ENCODE peak calls at places on chromosomes 12 and 14, in four cellular contexts. O is GM12878, Y is GM12891, J is K562. L is an unnamed sample.

GRCh38 chr12:30301291-30301690 is 394.4 kb downstream of the IPO8 start:
- DNase-seq in J (no peak), Y (no peak), O (no peak), L (no peak)

GRCh38 chr12:84497819-84498218 is 414.8 kb downstream of the SLC6A15 start:
- DNase-seq in O (no peak), Y (no peak), J (no peak), L (no peak)

GRCh38 chr12:18703326-18703725 is 34.5 kb downstream of the PLCZ1 start:
- DNase-seq in J (no peak), O (no peak), Y (no peak), L (no peak)

GRCh38 chr14:26773906-26774593 is 176.2 kb upstream of the NOVA1 start:
- DNase-seq in O (no peak), J (no peak), Y (no peak), L (no peak)

GRCh38 chr12:120363274-120363855 is 5.6 kb downstream of the MSI1 start:
- DNase-seq in Y (no peak), O (no peak), J (no peak), L (no peak)

GRCh38 chr14:105197274-105197673 is 16.2 kb upstream of the NUDT14 start:
- DNase-seq in J (no peak), Y (no peak), O (no peak), L (no peak)

GRCh38 chr14:80211143-80212024 is at the start of gene DIO2:
- DNase-seq in Y (no peak), O (no peak), J (no peak), L (no peak)

GRCh38 chr12:131736807-131737484 is 26.1 kb downstream of the SFSWAP start:
- DNase-seq in O (no peak), Y (no peak), J (no peak), L (no peak)

GRCh38 chr12:11862794-11863193 is 207.9 kb upstream of the BCL2L14 start:
- DNase-seq in J (no peak), O (no peak), Y (no peak), L (no peak)

GRCh38 chr14:106395460-106396050 is 869.2 kb downstream of the TMEM121 start:
- DNase-seq in J (no peak), Y (no peak), O (no peak), L (no peak)

GRCh38 chr12:60494249-60494648 is 898.4 kb downstream of the SLC16A7 start:
- DNase-seq in J (peak; percentile 4), O (no peak), Y (no peak), L (no peak)

GRCh38 chr14:30532264-30532663 is 26.7 kb upstream of the G2E3 start:
- DNase-seq in Y (no peak), O (no peak), J (no peak), L (no peak)

GRCh38 chr14:104750658-104751057 is 2.3 kb upstream of the SIVA1 start:
- DNase-seq in J (no peak), O (no peak), Y (no peak), L (no peak)

GRCh38 chr12:56565510-56566101 is 44.0 kb downstream of the RBMS2 start:
- DNase-seq in Y (peak; percentile 24), O (no peak), J (peak; percentile 67), L (peak; percentile 51)

GRCh38 chr12:70806827-70807226 is 113.7 kb downstream of the PTPRR start:
- DNase-seq in J (no peak), O (no peak), Y (no peak), L (no peak)

GRCh38 chr12:49901026-49901425 is 2.7 kb downstream of the FAIM2 start:
- DNase-seq in O (no peak), Y (no peak), J (no peak), L (no peak)

GRCh38 chr12:49325606-49326005 is 2.6 kb downstream of the TROAP start:
- DNase-seq in J (no peak), O (no peak), Y (no peak), L (no peak)

GRCh38 chr14:21070610-21071224 is 613 bp downstream of the ARHGEF40 start:
- DNase-seq in J (no peak), O (no peak), Y (no peak), L (peak; percentile 49)

GRCh38 chr12:6383572-6384498 is at the start of gene LTBR:
- DNase-seq in Y (peak; percentile 55), J (peak; percentile 84), O (no peak), L (peak; percentile 93)

GRCh38 chr14:33774866-33775519 is 175.9 kb downstream of the EGLN3 start:
- DNase-seq in Y (no peak), J (no peak), O (no peak), L (no peak)

GRCh38 chr12:18242380-18243089 is 18.8 kb upstream of the PIK3C2G start:
- DNase-seq in Y (no peak), O (no peak), J (no peak), L (no peak)

GRCh38 chr12:93325855-93326254 is 51.9 kb upstream of the NUDT4 start:
- DNase-seq in J (no peak), Y (no peak), O (no peak), L (no peak)

GRCh38 chr14:99726538-99727095 is 42.5 kb downstream of the CYP46A1 start:
- DNase-seq in Y (no peak), J (no peak), O (no peak), L (no peak)

GRCh38 chr12:51392556-51393237 is 1.5 kb upstream of the GALNT6 start:
- DNase-seq in O (no peak), Y (no peak), J (no peak), L (no peak)

GRCh38 chr14:56555921-56556570 is 23.6 kb upstream of the TMEM260 start:
- DNase-seq in J (peak; percentile 41), Y (no peak), O (no peak), L (no peak)

GRCh38 chr14:23057757-23058653 is 685 bp upstream of the CDH24 start:
- DNase-seq in Y (peak; percentile 94), O (peak; percentile 40), J (peak; percentile 87), L (peak; percentile 89)

GRCh38 chr14:44453433-44454171 is 53.5 kb downstream of the FSCB start:
- DNase-seq in J (no peak), O (no peak), Y (no peak), L (no peak)

GRCh38 chr12:27506645-27507189 is 17.3 kb upstream of the PPFIBP1 start:
- DNase-seq in J (no peak), Y (no peak), O (no peak), L (no peak)

GRCh38 chr14:90274808-90275454 is 18.6 kb downstream of the PSMC1 start:
- DNase-seq in Y (no peak), O (no peak), J (no peak), L (no peak)

GRCh38 chr12:99435095-99435791 is 212.3 kb upstream of the GARIN6 start:
- DNase-seq in J (no peak), O (no peak), Y (no peak), L (no peak)

GRCh38 chr12:116639765-116640164 is 80.6 kb downstream of the MAP1LC3B2 start:
- DNase-seq in Y (no peak), O (no peak), J (no peak), L (no peak)

GRCh38 chr12:108066583-108067234 is 62.4 kb upstream of the WSCD2 start:
- DNase-seq in O (no peak), Y (no peak), J (no peak), L (no peak)

GRCh38 chr14:102187583-102188001 is 47.9 kb downstream of the WDR20 start:
- DNase-seq in Y (no peak), J (no peak), O (no peak), L (no peak)

DNA sequence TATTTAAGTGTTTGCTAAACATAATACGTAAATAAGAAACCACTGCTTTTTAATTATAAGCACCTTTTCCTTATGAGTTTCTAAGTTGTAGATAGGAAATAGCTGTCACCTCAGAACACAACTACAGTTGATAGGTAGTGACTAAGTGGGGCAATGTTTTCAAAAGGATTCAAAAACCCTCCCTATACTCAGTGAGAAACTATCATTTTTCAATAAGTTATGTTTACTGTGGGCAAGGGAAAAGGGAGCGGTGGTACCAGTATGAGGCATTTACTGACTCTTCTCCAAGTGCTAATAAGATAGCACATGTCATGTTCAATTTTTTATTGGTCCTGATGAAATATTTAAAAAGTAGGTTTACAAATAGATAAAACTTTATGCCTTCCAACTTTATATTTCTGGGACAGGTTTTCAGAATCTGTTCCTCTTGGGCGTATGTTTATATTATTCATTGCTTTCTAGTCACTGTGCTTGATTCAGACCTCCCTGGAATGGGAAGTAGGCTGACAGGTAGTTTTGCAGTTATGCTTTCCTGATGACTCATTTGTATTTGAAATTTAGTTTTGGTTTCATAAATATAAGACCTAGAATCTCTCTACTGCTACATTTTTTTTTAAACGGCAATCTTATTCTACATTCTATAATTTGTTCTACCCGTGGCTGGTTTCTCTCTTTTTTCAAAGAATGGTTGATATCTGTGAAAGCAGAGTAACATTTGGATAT is 153.1 kb downstream of the TMEM117 start:
- DNase-seq in O (peak; percentile 17), Y (peak; percentile 11), J (no peak), L (no peak)
- TF ChIP-seq SPI1 in O (no peak), Y (peak; percentile 33), J (no peak), L (no peak)

DNA sequence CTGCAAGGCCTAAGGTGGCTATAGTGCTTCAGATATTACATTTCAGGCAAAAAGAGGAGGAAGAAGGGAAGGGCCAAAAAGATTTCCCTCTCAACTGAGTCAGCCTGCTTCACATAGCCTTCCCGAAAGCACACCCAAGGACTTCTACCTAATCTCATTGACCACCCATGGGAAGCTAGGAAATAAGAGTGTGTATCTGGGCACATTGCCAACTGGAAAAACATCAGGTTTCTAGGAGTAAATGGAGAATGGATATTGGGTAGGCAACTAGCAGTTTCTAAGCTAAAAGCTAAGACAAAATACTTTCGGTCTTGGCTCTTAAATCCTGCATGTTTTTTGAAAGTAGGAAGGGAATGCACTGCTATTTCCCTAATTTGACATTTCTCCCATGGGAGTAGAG is 221.7 kb upstream of the GRIP1 start:
- DNase-seq in Y (no peak), J (no peak), O (no peak), L (no peak)
- TF ChIP-seq SPI1 in Y (no peak), J (no peak), O (no peak), L (no peak)

DNA sequence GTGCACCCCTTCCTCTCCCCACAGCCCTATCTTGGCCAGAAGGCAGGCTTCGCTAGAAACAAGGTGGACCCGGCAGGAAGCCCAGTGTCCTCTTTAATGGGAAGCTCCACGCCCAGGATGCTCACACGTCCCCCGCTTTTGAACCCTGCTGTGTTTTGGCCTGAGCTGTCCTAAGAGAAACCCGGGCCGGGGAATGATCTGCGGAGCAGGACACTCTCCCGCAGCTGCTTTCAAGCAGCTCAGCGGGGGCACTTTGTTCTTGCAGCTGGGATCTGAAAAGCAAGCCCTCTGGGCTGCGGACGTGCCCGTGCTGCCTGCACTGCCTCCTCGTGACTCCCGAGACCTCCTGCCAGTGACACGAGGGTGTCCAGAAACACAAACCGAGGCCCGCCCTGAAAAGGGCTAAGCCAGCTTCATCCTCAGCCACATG is 30.0 kb downstream of the SCARB1 start:
- DNase-seq in O (no peak), Y (no peak), J (no peak), L (no peak)
- TF ChIP-seq SPI1 in O (no peak), Y (no peak), J (no peak), L (no peak)

GRCh38 chr12:64618953-64619590 is 8.8 kb downstream of the RASSF3 start:
- DNase-seq in O (peak; percentile 77), Y (no peak), J (peak; percentile 61), L (peak; percentile 84)
- TF ChIP-seq SPI1 in O (peak; percentile 79), Y (peak; percentile 85), J (peak; percentile 92), L (peak; percentile 82)